ENCODE peak calls at places on chromosomes 11 and 22, in six cellular contexts. One of them, this sample, is unnamed.

GRCh38 chr11:75777461-75778110 is 9.0 kb downstream of the DGAT2 start:
- DNase-seq in transverse colon: no peak
- DNase-seq in iPS DF 6.9: no peak
- DNase-seq in T47D: no peak
- DNase-seq in astrocyte of the spinal cord: no peak
- DNase-seq in NCI-H1436 treated with DMSO at 0.1 percent for 48 hours: no peak
- DNase-seq in this sample: no peak

GRCh38 chr11:77046060-77046501 is 11.9 kb downstream of the B3GNT6 start:
- DNase-seq in transverse colon: peak; percentile 74
- DNase-seq in iPS DF 6.9: no peak
- DNase-seq in astrocyte of the spinal cord: no peak
- DNase-seq in T47D: peak; percentile 80
- DNase-seq in NCI-H1436 treated with DMSO at 0.1 percent for 48 hours: no peak
- DNase-seq in this sample: no peak

GRCh38 chr11:117459979-117460300 is 132.3 kb downstream of the CEP164 start:
- DNase-seq in T47D: no peak
- DNase-seq in iPS DF 6.9: no peak
- DNase-seq in transverse colon: no peak
- DNase-seq in astrocyte of the spinal cord: no peak
- DNase-seq in NCI-H1436 treated with DMSO at 0.1 percent for 48 hours: no peak
- DNase-seq in this sample: no peak

GRCh38 chr11:10497371-10498021 is 42.4 kb downstream of the AMPD3 start:
- DNase-seq in iPS DF 6.9: no peak
- DNase-seq in NCI-H1436 treated with DMSO at 0.1 percent for 48 hours: no peak
- DNase-seq in transverse colon: no peak
- DNase-seq in T47D: no peak
- DNase-seq in astrocyte of the spinal cord: no peak
- DNase-seq in this sample: no peak

GRCh38 chr22:39185601-39186012 is 33.1 kb upstream of the CBX7 start:
- DNase-seq in NCI-H1436 treated with DMSO at 0.1 percent for 48 hours: no peak
- DNase-seq in iPS DF 6.9: no peak
- DNase-seq in transverse colon: no peak
- DNase-seq in T47D: no peak
- DNase-seq in astrocyte of the spinal cord: no peak
- DNase-seq in this sample: no peak

GRCh38 chr22:27588273-27588672 is 213.3 kb downstream of the MN1 start:
- DNase-seq in astrocyte of the spinal cord: no peak
- DNase-seq in T47D: peak; percentile 9
- DNase-seq in NCI-H1436 treated with DMSO at 0.1 percent for 48 hours: no peak
- DNase-seq in iPS DF 6.9: no peak
- DNase-seq in transverse colon: no peak
- DNase-seq in this sample: no peak

GRCh38 chr22:20957691-20958440 is 9.2 kb upstream of the AIFM3 start:
- DNase-seq in transverse colon: peak; percentile 82
- DNase-seq in T47D: peak; percentile 77
- DNase-seq in iPS DF 6.9: no peak
- DNase-seq in NCI-H1436 treated with DMSO at 0.1 percent for 48 hours: no peak
- DNase-seq in astrocyte of the spinal cord: no peak
- DNase-seq in this sample: no peak

GRCh38 chr11:2207212-2207611 is 35.6 kb upstream of the TH start:
- DNase-seq in T47D: no peak
- DNase-seq in astrocyte of the spinal cord: no peak
- DNase-seq in iPS DF 6.9: no peak
- DNase-seq in transverse colon: no peak
- DNase-seq in NCI-H1436 treated with DMSO at 0.1 percent for 48 hours: no peak
- DNase-seq in this sample: no peak

GRCh38 chr11:122659676-122660571 is 4.4 kb downstream of the UBASH3B start:
- DNase-seq in transverse colon: no peak
- DNase-seq in T47D: no peak
- DNase-seq in iPS DF 6.9: no peak
- DNase-seq in astrocyte of the spinal cord: no peak
- DNase-seq in NCI-H1436 treated with DMSO at 0.1 percent for 48 hours: no peak
- DNase-seq in this sample: no peak

GRCh38 chr22:42366815-42367581 is 65.2 kb downstream of the NFAM1 start:
- DNase-seq in NCI-H1436 treated with DMSO at 0.1 percent for 48 hours: no peak
- DNase-seq in T47D: no peak
- DNase-seq in astrocyte of the spinal cord: no peak
- DNase-seq in transverse colon: peak; percentile 28
- DNase-seq in iPS DF 6.9: no peak
- DNase-seq in this sample: no peak

GRCh38 chr11:103842795-103843194 is 193.6 kb upstream of the DDI1 start:
- DNase-seq in NCI-H1436 treated with DMSO at 0.1 percent for 48 hours: no peak
- DNase-seq in astrocyte of the spinal cord: peak; percentile 75
- DNase-seq in T47D: no peak
- DNase-seq in iPS DF 6.9: no peak
- DNase-seq in transverse colon: no peak
- DNase-seq in this sample: no peak

GRCh38 chr22:48147404-48147803 is 1385.0 kb downstream of the TBC1D22A start:
- DNase-seq in iPS DF 6.9: no peak
- DNase-seq in T47D: no peak
- DNase-seq in NCI-H1436 treated with DMSO at 0.1 percent for 48 hours: no peak
- DNase-seq in astrocyte of the spinal cord: no peak
- DNase-seq in transverse colon: no peak
- DNase-seq in this sample: no peak

GRCh38 chr22:45906946-45907345 is 70.0 kb downstream of the WNT7B start:
- DNase-seq in transverse colon: no peak
- DNase-seq in NCI-H1436 treated with DMSO at 0.1 percent for 48 hours: no peak
- DNase-seq in iPS DF 6.9: no peak
- DNase-seq in astrocyte of the spinal cord: no peak
- DNase-seq in T47D: no peak
- DNase-seq in this sample: no peak

GRCh38 chr22:31332886-31333285 is 13.3 kb downstream of the PATZ1 start:
- DNase-seq in iPS DF 6.9: no peak
- DNase-seq in transverse colon: no peak
- DNase-seq in NCI-H1436 treated with DMSO at 0.1 percent for 48 hours: no peak
- DNase-seq in astrocyte of the spinal cord: no peak
- DNase-seq in T47D: no peak
- DNase-seq in this sample: no peak

GRCh38 chr22:26621663-26622062 is at the start of gene CRYBA4:
- DNase-seq in transverse colon: no peak
- DNase-seq in NCI-H1436 treated with DMSO at 0.1 percent for 48 hours: no peak
- DNase-seq in astrocyte of the spinal cord: no peak
- DNase-seq in T47D: no peak
- DNase-seq in iPS DF 6.9: no peak
- DNase-seq in this sample: no peak

GRCh38 chr11:8777907-8778767 is 95.5 kb downstream of the RPL27A start:
- DNase-seq in transverse colon: peak; percentile 33
- DNase-seq in T47D: no peak
- DNase-seq in astrocyte of the spinal cord: peak; percentile 66
- DNase-seq in iPS DF 6.9: no peak
- DNase-seq in NCI-H1436 treated with DMSO at 0.1 percent for 48 hours: no peak
- DNase-seq in this sample: no peak